ENCODE peak calls at places on chromosomes 16 and 17, in four cellular contexts. One of them, this sample, is unnamed.

GRCh38 chr17:77228224-77229215 is 87.8 kb downstream of the SEC14L1 start:
- DNase-seq in effector CD4-positive, alpha-beta T cell: no peak
- DNase-seq in activated T-helper 9 cell treated with anti-CD3 and anti-CD28 coated beads, Interleukin-2, amount 50 U/mL, for 16 hours: no peak
- DNase-seq in HCEC 1CT: no peak
- DNase-seq in this sample: no peak

GRCh38 chr17:74979408-74980146 is 7.0 kb upstream of the HID1 start:
- DNase-seq in HCEC 1CT: no peak
- DNase-seq in effector CD4-positive, alpha-beta T cell: no peak
- DNase-seq in activated T-helper 9 cell treated with anti-CD3 and anti-CD28 coated beads, Interleukin-2, amount 50 U/mL, for 16 hours: no peak
- DNase-seq in this sample: no peak

GRCh38 chr16:81575307-81575706 is 130.7 kb downstream of the CMIP start:
- DNase-seq in activated T-helper 9 cell treated with anti-CD3 and anti-CD28 coated beads, Interleukin-2, amount 50 U/mL, for 16 hours: no peak
- DNase-seq in HCEC 1CT: no peak
- DNase-seq in effector CD4-positive, alpha-beta T cell: no peak
- DNase-seq in this sample: no peak

GRCh38 chr17:9763643-9764042 is 27.7 kb downstream of the DHRS7C start:
- DNase-seq in effector CD4-positive, alpha-beta T cell: no peak
- DNase-seq in activated T-helper 9 cell treated with anti-CD3 and anti-CD28 coated beads, Interleukin-2, amount 50 U/mL, for 16 hours: no peak
- DNase-seq in HCEC 1CT: no peak
- DNase-seq in this sample: no peak

GRCh38 chr17:30905742-30906100 is 317 bp downstream of the TEFM start:
- DNase-seq in effector CD4-positive, alpha-beta T cell: no peak
- DNase-seq in HCEC 1CT: no peak
- DNase-seq in activated T-helper 9 cell treated with anti-CD3 and anti-CD28 coated beads, Interleukin-2, amount 50 U/mL, for 16 hours: no peak
- DNase-seq in this sample: peak

GRCh38 chr17:45131616-45132301 is 556 bp downstream of the PLCD3 start:
- DNase-seq in activated T-helper 9 cell treated with anti-CD3 and anti-CD28 coated beads, Interleukin-2, amount 50 U/mL, for 16 hours: peak
- DNase-seq in HCEC 1CT: no peak
- DNase-seq in effector CD4-positive, alpha-beta T cell: peak
- DNase-seq in this sample: peak

GRCh38 chr16:68079616-68080344 is 5.4 kb upstream of the NFATC3 start:
- DNase-seq in HCEC 1CT: no peak
- DNase-seq in activated T-helper 9 cell treated with anti-CD3 and anti-CD28 coated beads, Interleukin-2, amount 50 U/mL, for 16 hours: peak
- DNase-seq in effector CD4-positive, alpha-beta T cell: peak
- DNase-seq in this sample: no peak

GRCh38 chr16:25171390-25171789 is 45.4 kb upstream of the AQP8 start:
- DNase-seq in activated T-helper 9 cell treated with anti-CD3 and anti-CD28 coated beads, Interleukin-2, amount 50 U/mL, for 16 hours: no peak
- DNase-seq in HCEC 1CT: no peak
- DNase-seq in effector CD4-positive, alpha-beta T cell: no peak
- DNase-seq in this sample: no peak

GRCh38 chr17:30975042-30975820 is 4.4 kb downstream of the RNF135 start:
- DNase-seq in HCEC 1CT: no peak
- DNase-seq in effector CD4-positive, alpha-beta T cell: no peak
- DNase-seq in activated T-helper 9 cell treated with anti-CD3 and anti-CD28 coated beads, Interleukin-2, amount 50 U/mL, for 16 hours: no peak
- DNase-seq in this sample: no peak

GRCh38 chr16:29645699-29646187 is 17.3 kb upstream of the SPN start:
- DNase-seq in effector CD4-positive, alpha-beta T cell: no peak
- DNase-seq in activated T-helper 9 cell treated with anti-CD3 and anti-CD28 coated beads, Interleukin-2, amount 50 U/mL, for 16 hours: no peak
- DNase-seq in HCEC 1CT: no peak
- DNase-seq in this sample: no peak

GRCh38 chr17:80225230-80225629 is 5.0 kb downstream of the SLC26A11 start:
- DNase-seq in activated T-helper 9 cell treated with anti-CD3 and anti-CD28 coated beads, Interleukin-2, amount 50 U/mL, for 16 hours: no peak
- DNase-seq in HCEC 1CT: no peak
- DNase-seq in effector CD4-positive, alpha-beta T cell: no peak
- DNase-seq in this sample: no peak

GRCh38 chr17:27845264-27846041 is 45.1 kb upstream of the NOS2 start:
- DNase-seq in effector CD4-positive, alpha-beta T cell: no peak
- DNase-seq in HCEC 1CT: no peak
- DNase-seq in activated T-helper 9 cell treated with anti-CD3 and anti-CD28 coated beads, Interleukin-2, amount 50 U/mL, for 16 hours: no peak
- DNase-seq in this sample: no peak

GRCh38 chr17:266701-267656 is 85.5 kb upstream of the DOC2B start:
- DNase-seq in activated T-helper 9 cell treated with anti-CD3 and anti-CD28 coated beads, Interleukin-2, amount 50 U/mL, for 16 hours: no peak
- DNase-seq in effector CD4-positive, alpha-beta T cell: no peak
- DNase-seq in HCEC 1CT: no peak
- DNase-seq in this sample: no peak

GRCh38 chr17:206941-207560 is 25.6 kb upstream of the DOC2B start:
- DNase-seq in HCEC 1CT: no peak
- DNase-seq in effector CD4-positive, alpha-beta T cell: no peak
- DNase-seq in activated T-helper 9 cell treated with anti-CD3 and anti-CD28 coated beads, Interleukin-2, amount 50 U/mL, for 16 hours: no peak
- DNase-seq in this sample: no peak